ENCODE peak calls at places on chromosome 10, in four cellular contexts. One of them, this sample, is unnamed.

GRCh38 chr10:6171891-6172354 is 30.8 kb upstream of the PFKFB3 start:
- DNase-seq in foreskin keratinocyte: no peak
- DNase-seq in PC-9: no peak
- DNase-seq in psoas muscle: peak
- DNase-seq in this sample: no peak

GRCh38 chr10:86344714-86345161 is 21.9 kb downstream of the GRID1 start:
- DNase-seq in foreskin keratinocyte: no peak
- DNase-seq in PC-9: no peak
- DNase-seq in psoas muscle: no peak
- DNase-seq in this sample: peak

GRCh38 chr10:123862421-123863188 is 29.0 kb downstream of the CPXM2 start:
- DNase-seq in foreskin keratinocyte: no peak
- DNase-seq in PC-9: no peak
- DNase-seq in psoas muscle: no peak
- DNase-seq in this sample: no peak

GRCh38 chr10:109956454-109957091 is 33.3 kb upstream of the XPNPEP1 start:
- DNase-seq in foreskin keratinocyte: peak
- DNase-seq in PC-9: no peak
- DNase-seq in psoas muscle: no peak
- DNase-seq in this sample: peak

GRCh38 chr10:69397972-69398371 is 18.7 kb downstream of the TACR2 start:
- DNase-seq in foreskin keratinocyte: no peak
- DNase-seq in PC-9: no peak
- DNase-seq in psoas muscle: no peak
- DNase-seq in this sample: no peak

GRCh38 chr10:77836299-77836820 is 90.2 kb downstream of the DLG5 start:
- DNase-seq in foreskin keratinocyte: no peak
- DNase-seq in PC-9: no peak
- DNase-seq in psoas muscle: peak
- DNase-seq in this sample: no peak

GRCh38 chr10:28036587-28036986 is 37.7 kb upstream of the ODAD2 start:
- DNase-seq in foreskin keratinocyte: no peak
- DNase-seq in PC-9: no peak
- DNase-seq in psoas muscle: no peak
- DNase-seq in this sample: no peak

GRCh38 chr10:78410046-78410965 is 376.6 kb downstream of the RPS24 start:
- DNase-seq in foreskin keratinocyte: no peak
- DNase-seq in PC-9: no peak
- DNase-seq in psoas muscle: no peak
- DNase-seq in this sample: no peak

GRCh38 chr10:35912615-35913170 is 270.6 kb upstream of the FZD8 start:
- DNase-seq in foreskin keratinocyte: peak
- DNase-seq in PC-9: no peak
- DNase-seq in psoas muscle: no peak
- DNase-seq in this sample: no peak

GRCh38 chr10:49325916-49326783 is 27.2 kb downstream of the C10orf71 start:
- DNase-seq in foreskin keratinocyte: no peak
- DNase-seq in PC-9: no peak
- DNase-seq in psoas muscle: no peak
- DNase-seq in this sample: no peak

GRCh38 chr10:31709028-31709427 is 219.6 kb downstream of the ARHGAP12 start:
- DNase-seq in foreskin keratinocyte: no peak
- DNase-seq in PC-9: no peak
- DNase-seq in psoas muscle: peak
- DNase-seq in this sample: no peak

GRCh38 chr10:18681971-18682403 is 22.8 kb downstream of the ARL5B start:
- DNase-seq in foreskin keratinocyte: peak
- DNase-seq in PC-9: peak
- DNase-seq in psoas muscle: no peak
- DNase-seq in this sample: no peak

GRCh38 chr10:59582058-59582457 is 127.6 kb downstream of the SLC16A9 start:
- DNase-seq in foreskin keratinocyte: no peak
- DNase-seq in PC-9: no peak
- DNase-seq in psoas muscle: no peak
- DNase-seq in this sample: no peak

GRCh38 chr10:6114758-6115410 is 26.1 kb downstream of the RBM17 start:
- DNase-seq in foreskin keratinocyte: peak
- DNase-seq in PC-9: no peak
- DNase-seq in psoas muscle: peak
- DNase-seq in this sample: no peak

GRCh38 chr10:51141015-51141414 is 66.7 kb downstream of the PRKG1 start:
- DNase-seq in foreskin keratinocyte: no peak
- DNase-seq in PC-9: no peak
- DNase-seq in psoas muscle: no peak
- DNase-seq in this sample: no peak

GRCh38 chr10:74949024-74949423 is 122.6 kb downstream of the KAT6B start:
- DNase-seq in foreskin keratinocyte: no peak
- DNase-seq in PC-9: no peak
- DNase-seq in psoas muscle: no peak
- DNase-seq in this sample: no peak

GRCh38 chr10:133132711-133133291 is 27.2 kb upstream of the KNDC1 start:
- DNase-seq in foreskin keratinocyte: no peak
- DNase-seq in PC-9: no peak
- DNase-seq in psoas muscle: peak
- DNase-seq in this sample: no peak

GRCh38 chr10:7558036-7558435 is 108.7 kb downstream of the ITIH5 start:
- DNase-seq in foreskin keratinocyte: no peak
- DNase-seq in PC-9: no peak
- DNase-seq in psoas muscle: no peak
- DNase-seq in this sample: no peak

GRCh38 chr10:10986606-10987005 is 31.1 kb upstream of the CELF2 start:
- DNase-seq in foreskin keratinocyte: no peak
- DNase-seq in PC-9: no peak
- DNase-seq in psoas muscle: no peak
- DNase-seq in this sample: no peak

GRCh38 chr10:33179056-33179455 is 155.4 kb downstream of the NRP1 start:
- DNase-seq in foreskin keratinocyte: no peak
- DNase-seq in PC-9: no peak
- DNase-seq in psoas muscle: no peak
- DNase-seq in this sample: no peak

GRCh38 chr10:91493313-91493712 is 83.2 kb downstream of the HECTD2 start:
- DNase-seq in foreskin keratinocyte: peak
- DNase-seq in PC-9: peak
- DNase-seq in psoas muscle: no peak
- DNase-seq in this sample: no peak

GRCh38 chr10:52443419-52444388 is 129.6 kb downstream of the DKK1 start:
- DNase-seq in foreskin keratinocyte: peak
- DNase-seq in PC-9: peak
- DNase-seq in psoas muscle: no peak
- DNase-seq in this sample: no peak

GRCh38 chr10:15852111-15852557 is 8.2 kb downstream of the MINDY3 start:
- DNase-seq in foreskin keratinocyte: no peak
- DNase-seq in PC-9: no peak
- DNase-seq in psoas muscle: no peak
- DNase-seq in this sample: no peak

GRCh38 chr10:14502451-14502850 is 171.7 kb upstream of the FRMD4A start:
- DNase-seq in foreskin keratinocyte: no peak
- DNase-seq in PC-9: no peak
- DNase-seq in psoas muscle: no peak
- DNase-seq in this sample: no peak

GRCh38 chr10:119863951-119864565 is 8.6 kb downstream of the MCMBP start:
- DNase-seq in foreskin keratinocyte: no peak
- DNase-seq in PC-9: no peak
- DNase-seq in psoas muscle: no peak
- DNase-seq in this sample: no peak

GRCh38 chr10:95865814-95866447 is 41.8 kb upstream of the CC2D2B start:
- DNase-seq in foreskin keratinocyte: no peak
- DNase-seq in PC-9: no peak
- DNase-seq in psoas muscle: no peak
- DNase-seq in this sample: no peak

GRCh38 chr10:123573236-123574147 is 92.7 kb upstream of the GPR26 start:
- DNase-seq in foreskin keratinocyte: peak
- DNase-seq in PC-9: no peak
- DNase-seq in psoas muscle: no peak
- DNase-seq in this sample: peak

GRCh38 chr10:97117372-97117771 is 68.4 kb downstream of the SLIT1 start:
- DNase-seq in foreskin keratinocyte: peak
- DNase-seq in PC-9: no peak
- DNase-seq in psoas muscle: no peak
- DNase-seq in this sample: peak
- TF ChIP-seq CTCF in foreskin keratinocyte: peak
- TF ChIP-seq CTCF in PC-9: peak
- TF ChIP-seq CTCF in psoas muscle: peak
- TF ChIP-seq CTCF in this sample: peak

DNA sequence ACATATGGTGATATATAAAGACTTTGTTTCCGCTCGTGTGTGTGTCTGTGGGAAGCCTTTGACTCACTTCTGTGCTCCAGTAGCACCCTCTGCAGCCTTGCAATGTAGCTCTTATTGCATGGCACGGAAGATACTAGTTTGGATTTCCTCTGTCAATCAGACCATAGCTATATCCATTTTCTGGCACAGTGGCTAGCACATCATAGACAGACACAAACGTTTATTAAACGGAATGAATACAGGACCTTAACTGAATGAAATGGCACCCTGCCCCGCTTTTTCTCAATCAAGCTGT is 124.0 kb upstream of the PTPN20 start:
- DNase-seq in foreskin keratinocyte: peak
- DNase-seq in PC-9: no peak
- DNase-seq in psoas muscle: no peak
- DNase-seq in this sample: peak
- TF ChIP-seq CTCF in foreskin keratinocyte: peak
- TF ChIP-seq CTCF in PC-9: no peak
- TF ChIP-seq CTCF in psoas muscle: peak
- TF ChIP-seq CTCF in this sample: no peak

DNA sequence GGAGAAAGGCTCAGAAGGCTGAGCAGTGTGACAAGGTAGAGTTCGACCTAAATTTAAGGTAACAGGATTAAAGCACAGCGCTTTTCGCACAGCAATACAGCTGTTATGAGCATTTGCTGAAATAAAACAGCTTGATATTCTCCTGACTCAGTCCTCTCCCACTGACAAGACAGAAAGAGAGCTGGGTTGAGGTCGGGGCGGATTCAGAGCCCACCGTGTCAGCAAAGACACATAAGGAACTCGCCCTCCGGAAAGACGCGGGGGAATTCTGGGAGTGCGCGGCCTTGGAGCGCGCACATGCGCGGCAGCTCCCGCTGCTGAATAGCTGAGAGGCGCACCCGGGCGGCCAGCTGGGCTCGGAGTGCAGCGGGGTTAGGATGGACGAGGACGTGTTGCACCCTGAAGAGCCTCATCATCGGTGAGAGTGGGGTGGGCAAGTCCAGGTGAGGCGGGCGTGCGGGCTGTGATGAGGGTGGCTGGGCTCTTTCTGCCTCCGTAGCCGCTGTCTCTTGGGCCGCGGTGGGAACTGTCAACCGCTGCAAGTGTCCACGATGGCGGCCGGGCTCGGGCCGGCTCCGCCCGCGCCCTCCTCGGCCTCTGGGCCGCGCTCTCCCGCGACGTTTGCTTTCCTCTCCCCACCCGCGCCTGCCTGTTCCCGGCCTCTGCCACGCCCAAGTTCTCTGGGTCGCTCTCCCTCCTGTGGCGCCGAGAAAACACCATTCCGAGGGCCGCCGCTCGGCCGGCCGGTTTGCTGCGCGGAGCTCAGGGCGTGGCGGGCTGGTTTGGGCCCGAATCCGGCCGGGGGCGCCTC is 120.6 kb downstream of the LYZL1 start:
- DNase-seq in foreskin keratinocyte: peak
- DNase-seq in PC-9: no peak
- DNase-seq in psoas muscle: peak
- DNase-seq in this sample: peak
- TF ChIP-seq CTCF in foreskin keratinocyte: no peak
- TF ChIP-seq CTCF in PC-9: no peak
- TF ChIP-seq CTCF in psoas muscle: no peak
- TF ChIP-seq CTCF in this sample: no peak

DNA sequence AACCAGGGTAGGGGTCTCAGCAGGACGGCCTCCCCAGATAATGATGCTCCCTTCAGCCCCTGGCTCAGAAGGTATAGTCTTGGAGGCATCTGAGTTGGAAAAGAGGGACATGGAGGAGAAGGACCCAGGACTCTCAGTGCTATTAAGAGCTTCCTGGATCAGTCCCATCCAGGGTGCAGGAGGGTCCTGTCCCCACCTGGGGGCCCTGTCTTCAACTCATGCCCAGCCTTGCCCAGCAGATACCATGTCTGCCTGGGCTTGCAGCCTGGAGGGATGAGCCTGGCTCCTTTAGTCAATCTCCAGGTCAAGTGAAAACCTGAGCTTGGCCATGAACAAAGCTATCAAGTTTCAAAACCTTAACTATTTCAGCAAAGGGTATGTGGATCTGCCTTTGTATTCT is 67.6 kb downstream of the PRTFDC1 start:
- DNase-seq in foreskin keratinocyte: no peak
- DNase-seq in PC-9: no peak
- DNase-seq in psoas muscle: no peak
- DNase-seq in this sample: no peak
- TF ChIP-seq CTCF in foreskin keratinocyte: peak
- TF ChIP-seq CTCF in PC-9: no peak
- TF ChIP-seq CTCF in psoas muscle: no peak
- TF ChIP-seq CTCF in this sample: no peak

GRCh38 chr10:117751259-117751658 is 208.7 kb downstream of the EMX2 start:
- DNase-seq in foreskin keratinocyte: no peak
- DNase-seq in PC-9: no peak
- DNase-seq in psoas muscle: no peak
- DNase-seq in this sample: no peak

GRCh38 chr10:117754770-117755510 is 212.4 kb downstream of the EMX2 start:
- DNase-seq in foreskin keratinocyte: no peak
- DNase-seq in PC-9: no peak
- DNase-seq in psoas muscle: no peak
- DNase-seq in this sample: no peak

GRCh38 chr10:117750616-117751015 is 208.1 kb downstream of the EMX2 start:
- DNase-seq in foreskin keratinocyte: no peak
- DNase-seq in PC-9: no peak
- DNase-seq in psoas muscle: no peak
- DNase-seq in this sample: no peak

GRCh38 chr10:117755615-117756014 is 213.1 kb downstream of the EMX2 start:
- DNase-seq in foreskin keratinocyte: no peak
- DNase-seq in PC-9: no peak
- DNase-seq in psoas muscle: no peak
- DNase-seq in this sample: no peak

GRCh38 chr10:117752103-117752502 is 209.6 kb downstream of the EMX2 start:
- DNase-seq in foreskin keratinocyte: no peak
- DNase-seq in PC-9: no peak
- DNase-seq in psoas muscle: no peak
- DNase-seq in this sample: no peak
- TF ChIP-seq CTCF in foreskin keratinocyte: no peak
- TF ChIP-seq CTCF in PC-9: no peak
- TF ChIP-seq CTCF in psoas muscle: no peak
- TF ChIP-seq CTCF in this sample: no peak

GRCh38 chr10:129321727-129322126 is 145.3 kb upstream of the MGMT start:
- DNase-seq in foreskin keratinocyte: no peak
- DNase-seq in PC-9: no peak
- DNase-seq in psoas muscle: no peak
- DNase-seq in this sample: no peak
- TF ChIP-seq CTCF in foreskin keratinocyte: no peak
- TF ChIP-seq CTCF in PC-9: no peak
- TF ChIP-seq CTCF in psoas muscle: no peak
- TF ChIP-seq CTCF in this sample: no peak